ENCODE peak calls at places on chromosome 10, in four cellular contexts. One of them, this sample, is unnamed.
A peak's percentile ranks its signal among the peaks of the same experiment; 100 is the strongest.

GRCh38 chr10:113131611-113132330 is 181.7 kb downstream of the TCF7L2 start:
- DNase-seq in HuH-7.5: peak; percentile 27
- DNase-seq in fibroblast of lung: peak; percentile 87
- DNase-seq in brain microvascular endothelial cell: peak; percentile 33
- DNase-seq in this sample: no peak

GRCh38 chr10:91587710-91588638 is 44.9 kb downstream of the PPP1R3C start:
- DNase-seq in HuH-7.5: no peak
- DNase-seq in fibroblast of lung: peak; percentile 90
- DNase-seq in brain microvascular endothelial cell: peak; percentile 61
- DNase-seq in this sample: no peak

GRCh38 chr10:23155166-23155565 is 36.9 kb upstream of the PTF1A start:
- DNase-seq in HuH-7.5: no peak
- DNase-seq in fibroblast of lung: no peak
- DNase-seq in brain microvascular endothelial cell: no peak
- DNase-seq in this sample: no peak

GRCh38 chr10:22174442-22174841 is 43.4 kb downstream of the EBLN1 start:
- DNase-seq in HuH-7.5: no peak
- DNase-seq in fibroblast of lung: peak; percentile 6
- DNase-seq in brain microvascular endothelial cell: no peak
- DNase-seq in this sample: no peak

GRCh38 chr10:79044036-79044664 is 24.6 kb upstream of the ZMIZ1 start:
- DNase-seq in HuH-7.5: no peak
- DNase-seq in fibroblast of lung: no peak
- DNase-seq in brain microvascular endothelial cell: no peak
- DNase-seq in this sample: no peak

GRCh38 chr10:33617381-33617780 is 282.9 kb upstream of the NRP1 start:
- DNase-seq in HuH-7.5: no peak
- DNase-seq in fibroblast of lung: no peak
- DNase-seq in brain microvascular endothelial cell: no peak
- DNase-seq in this sample: no peak

GRCh38 chr10:4240641-4241197 is 455.7 kb upstream of the KLF6 start:
- DNase-seq in HuH-7.5: no peak
- DNase-seq in fibroblast of lung: peak; percentile 93
- DNase-seq in brain microvascular endothelial cell: peak; percentile 80
- DNase-seq in this sample: no peak

GRCh38 chr10:12539350-12540164 is 190.2 kb downstream of the CAMK1D start:
- DNase-seq in HuH-7.5: no peak
- DNase-seq in fibroblast of lung: peak; percentile 19
- DNase-seq in brain microvascular endothelial cell: no peak
- DNase-seq in this sample: no peak

GRCh38 chr10:71074176-71074755 is 138.1 kb upstream of the UNC5B start:
- DNase-seq in HuH-7.5: no peak
- DNase-seq in fibroblast of lung: no peak
- DNase-seq in brain microvascular endothelial cell: no peak
- DNase-seq in this sample: no peak

GRCh38 chr10:78893217-78893616 is 175.5 kb upstream of the ZMIZ1 start:
- DNase-seq in HuH-7.5: no peak
- DNase-seq in fibroblast of lung: no peak
- DNase-seq in brain microvascular endothelial cell: no peak
- DNase-seq in this sample: no peak